ENCODE peak calls at places on chromosomes 6 and 20, in six cellular contexts. One of them, this sample, is unnamed.

GRCh38 chr20:6685181-6685582 is 82.3 kb upstream of the BMP2 start:
- DNase-seq in LNCaP clone FGC: no peak
- DNase-seq in body of pancreas: no peak
- DNase-seq in hepatocyte: no peak
- DNase-seq in IMR-90: no peak
- DNase-seq in MM.1S: no peak
- DNase-seq in this sample: no peak

GRCh38 chr6:110180228-110181008 is at the start of gene CDC40:
- DNase-seq in MM.1S: no peak
- DNase-seq in body of pancreas: peak
- DNase-seq in IMR-90: no peak
- DNase-seq in LNCaP clone FGC: no peak
- DNase-seq in hepatocyte: peak
- DNase-seq in this sample: no peak

GRCh38 chr6:159893064-159893463 is 2.3 kb downstream of the MAS1 start:
- DNase-seq in IMR-90: no peak
- DNase-seq in MM.1S: no peak
- DNase-seq in LNCaP clone FGC: no peak
- DNase-seq in hepatocyte: no peak
- DNase-seq in body of pancreas: no peak
- DNase-seq in this sample: no peak

GRCh38 chr6:158707120-158707519 is 57.3 kb downstream of the SYTL3 start:
- DNase-seq in hepatocyte: peak
- DNase-seq in IMR-90: peak
- DNase-seq in body of pancreas: no peak
- DNase-seq in LNCaP clone FGC: peak
- DNase-seq in MM.1S: no peak
- DNase-seq in this sample: peak

GRCh38 chr20:12847862-12848261 is 160.9 kb upstream of the SPTLC3 start:
- DNase-seq in LNCaP clone FGC: no peak
- DNase-seq in hepatocyte: peak
- DNase-seq in MM.1S: peak
- DNase-seq in IMR-90: no peak
- DNase-seq in body of pancreas: no peak
- DNase-seq in this sample: peak

GRCh38 chr6:144749263-144749662 is 464.1 kb downstream of the UTRN start:
- DNase-seq in LNCaP clone FGC: no peak
- DNase-seq in IMR-90: no peak
- DNase-seq in MM.1S: no peak
- DNase-seq in hepatocyte: no peak
- DNase-seq in body of pancreas: no peak
- DNase-seq in this sample: no peak

GRCh38 chr6:159490298-159490937 is 202.6 kb downstream of the SOD2 start:
- DNase-seq in MM.1S: no peak
- DNase-seq in hepatocyte: no peak
- DNase-seq in body of pancreas: peak
- DNase-seq in IMR-90: no peak
- DNase-seq in LNCaP clone FGC: no peak
- DNase-seq in this sample: no peak

GRCh38 chr6:33271098-33271607 is 523 bp downstream of the VPS52 start:
- DNase-seq in IMR-90: no peak
- DNase-seq in hepatocyte: no peak
- DNase-seq in LNCaP clone FGC: no peak
- DNase-seq in body of pancreas: no peak
- DNase-seq in MM.1S: peak
- DNase-seq in this sample: peak

GRCh38 chr6:69881322-69882151 is 15.2 kb downstream of the COL19A1 start:
- DNase-seq in MM.1S: no peak
- DNase-seq in IMR-90: no peak
- DNase-seq in body of pancreas: no peak
- DNase-seq in LNCaP clone FGC: no peak
- DNase-seq in hepatocyte: no peak
- DNase-seq in this sample: no peak

GRCh38 chr6:161459008-161459407 is 185.1 kb upstream of the AGPAT4 start:
- DNase-seq in MM.1S: peak
- DNase-seq in body of pancreas: no peak
- DNase-seq in IMR-90: no peak
- DNase-seq in LNCaP clone FGC: no peak
- DNase-seq in hepatocyte: no peak
- DNase-seq in this sample: no peak

GRCh38 chr6:31079656-31080261 is 32.6 kb downstream of the C6orf15 start:
- DNase-seq in IMR-90: peak
- DNase-seq in hepatocyte: peak
- DNase-seq in body of pancreas: peak
- DNase-seq in MM.1S: peak
- DNase-seq in LNCaP clone FGC: no peak
- DNase-seq in this sample: peak

GRCh38 chr6:169930799-169931198 is 179.4 kb downstream of the ERMARD start:
- DNase-seq in hepatocyte: no peak
- DNase-seq in MM.1S: no peak
- DNase-seq in LNCaP clone FGC: no peak
- DNase-seq in IMR-90: no peak
- DNase-seq in body of pancreas: no peak
- DNase-seq in this sample: no peak
- TF ChIP-seq CTCF in hepatocyte: no peak
- TF ChIP-seq CTCF in MM.1S: no peak
- TF ChIP-seq CTCF in LNCaP clone FGC: peak
- TF ChIP-seq CTCF in IMR-90: no peak
- TF ChIP-seq CTCF in body of pancreas: no peak
- TF ChIP-seq CTCF in this sample: no peak

GRCh38 chr6:38176797-38177751 is 357.5 kb downstream of the ZFAND3 start:
- DNase-seq in MM.1S: no peak
- DNase-seq in body of pancreas: peak
- DNase-seq in IMR-90: peak
- DNase-seq in hepatocyte: peak
- DNase-seq in LNCaP clone FGC: no peak
- DNase-seq in this sample: no peak
- H3K4me3 ChIP-seq in MM.1S: no peak
- H3K4me3 ChIP-seq in body of pancreas: no peak
- H3K4me3 ChIP-seq in IMR-90: no peak
- H3K4me3 ChIP-seq in hepatocyte: no peak
- H3K4me3 ChIP-seq in LNCaP clone FGC: no peak
- H3K4me3 ChIP-seq in this sample: no peak

GRCh38 chr6:12911387-12911960 is 194.9 kb downstream of the PHACTR1 start:
- DNase-seq in hepatocyte: peak
- DNase-seq in LNCaP clone FGC: no peak
- DNase-seq in body of pancreas: no peak
- DNase-seq in MM.1S: peak
- DNase-seq in IMR-90: peak
- DNase-seq in this sample: peak
- TF ChIP-seq CTCF in hepatocyte: peak
- TF ChIP-seq CTCF in LNCaP clone FGC: peak
- TF ChIP-seq CTCF in body of pancreas: peak
- TF ChIP-seq CTCF in MM.1S: peak
- TF ChIP-seq CTCF in IMR-90: peak
- TF ChIP-seq CTCF in this sample: peak

GRCh38 chr6:166005401-166005845 is 162.2 kb downstream of the TBXT start:
- DNase-seq in body of pancreas: peak
- DNase-seq in IMR-90: peak
- DNase-seq in LNCaP clone FGC: no peak
- DNase-seq in hepatocyte: peak
- DNase-seq in MM.1S: no peak
- DNase-seq in this sample: peak
- H3K4me3 ChIP-seq in body of pancreas: no peak
- H3K4me3 ChIP-seq in IMR-90: no peak
- H3K4me3 ChIP-seq in LNCaP clone FGC: no peak
- H3K4me3 ChIP-seq in hepatocyte: no peak
- H3K4me3 ChIP-seq in MM.1S: no peak
- H3K4me3 ChIP-seq in this sample: peak

GRCh38 chr6:136792066-136792944 is at the start of gene MAP3K5:
- DNase-seq in LNCaP clone FGC: peak
- DNase-seq in hepatocyte: peak
- DNase-seq in body of pancreas: peak
- DNase-seq in IMR-90: peak
- DNase-seq in MM.1S: peak
- DNase-seq in this sample: peak
- TF ChIP-seq CTCF in LNCaP clone FGC: peak
- TF ChIP-seq CTCF in hepatocyte: peak
- TF ChIP-seq CTCF in body of pancreas: peak
- TF ChIP-seq CTCF in IMR-90: peak
- TF ChIP-seq CTCF in MM.1S: peak
- TF ChIP-seq CTCF in this sample: peak

GRCh38 chr6:3356824-3357420 is 98.2 kb downstream of the PSMG4 start:
- DNase-seq in IMR-90: no peak
- DNase-seq in body of pancreas: peak
- DNase-seq in hepatocyte: peak
- DNase-seq in LNCaP clone FGC: peak
- DNase-seq in MM.1S: no peak
- DNase-seq in this sample: peak

GRCh38 chr6:3355358-3356055 is 96.8 kb downstream of the PSMG4 start:
- DNase-seq in hepatocyte: no peak
- DNase-seq in IMR-90: no peak
- DNase-seq in MM.1S: no peak
- DNase-seq in body of pancreas: peak
- DNase-seq in LNCaP clone FGC: no peak
- DNase-seq in this sample: no peak

GRCh38 chr6:3355011-3355357 is 96.2 kb downstream of the PSMG4 start:
- DNase-seq in LNCaP clone FGC: no peak
- DNase-seq in MM.1S: no peak
- DNase-seq in body of pancreas: no peak
- DNase-seq in IMR-90: no peak
- DNase-seq in hepatocyte: no peak
- DNase-seq in this sample: no peak

GRCh38 chr6:3357669-3358068 is 98.9 kb downstream of the PSMG4 start:
- DNase-seq in LNCaP clone FGC: no peak
- DNase-seq in MM.1S: no peak
- DNase-seq in IMR-90: no peak
- DNase-seq in hepatocyte: no peak
- DNase-seq in body of pancreas: no peak
- DNase-seq in this sample: no peak

DNA sequence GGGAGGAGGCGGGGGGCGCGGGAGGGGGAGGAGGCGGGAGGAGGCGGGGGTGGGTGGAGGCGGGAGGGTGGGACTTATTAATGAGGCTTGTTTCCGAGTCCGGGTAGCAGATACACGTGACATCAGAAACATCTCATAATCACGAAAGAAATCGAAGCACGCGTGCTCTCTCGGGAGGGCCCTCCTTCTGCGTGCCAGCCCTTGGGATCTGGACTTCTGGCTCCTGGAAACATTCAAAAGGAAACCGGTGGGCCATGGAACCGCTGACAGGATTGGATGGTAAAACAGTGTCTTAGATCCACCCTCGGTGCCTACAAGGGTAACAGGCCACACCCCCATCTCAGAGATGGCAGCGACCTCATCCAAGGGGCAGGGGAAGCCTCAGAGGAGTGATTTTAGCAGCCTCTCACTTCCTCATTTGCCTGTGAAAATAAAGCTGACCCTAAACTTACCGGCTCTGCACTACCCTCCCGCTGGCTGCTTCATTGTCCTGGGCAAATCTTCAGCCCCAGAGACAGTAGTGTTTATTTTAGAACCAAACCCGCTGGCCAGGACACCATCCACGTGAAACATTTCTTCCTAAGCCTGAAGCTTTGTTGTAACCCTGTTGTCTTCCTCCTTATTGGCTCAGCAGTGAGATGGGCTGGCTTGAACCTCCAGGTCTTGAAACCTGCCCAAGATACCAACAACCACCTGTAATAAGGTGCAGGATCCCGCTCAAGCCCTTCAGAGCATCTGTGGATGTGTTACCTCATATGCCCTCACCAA is 97.5 kb downstream of the PSMG4 start:
- DNase-seq in LNCaP clone FGC: peak
- DNase-seq in MM.1S: peak
- DNase-seq in body of pancreas: peak
- DNase-seq in hepatocyte: peak
- DNase-seq in IMR-90: peak
- DNase-seq in this sample: peak
- H3K4me3 ChIP-seq in LNCaP clone FGC: peak
- H3K4me3 ChIP-seq in MM.1S: peak
- H3K4me3 ChIP-seq in body of pancreas: no peak
- H3K4me3 ChIP-seq in hepatocyte: no peak
- H3K4me3 ChIP-seq in IMR-90: peak
- H3K4me3 ChIP-seq in this sample: peak

GRCh38 chr6:166204852-166205650 is 37.4 kb upstream of the TBXT start:
- DNase-seq in IMR-90: no peak
- DNase-seq in hepatocyte: no peak
- DNase-seq in LNCaP clone FGC: peak
- DNase-seq in MM.1S: no peak
- DNase-seq in body of pancreas: no peak
- DNase-seq in this sample: no peak
- TF ChIP-seq CTCF in IMR-90: no peak
- TF ChIP-seq CTCF in hepatocyte: no peak
- TF ChIP-seq CTCF in LNCaP clone FGC: peak
- TF ChIP-seq CTCF in MM.1S: no peak
- TF ChIP-seq CTCF in body of pancreas: no peak
- TF ChIP-seq CTCF in this sample: no peak

This sample was measured in fibroblast of pulmonary artery.